ENCODE peak calls at places on chromosome 3, in nine cellular contexts. R, N, O, Y, P, I, Z, W and C are unnamed samples.

GRCh38 chr3:177657243-177657642 is 460.0 kb upstream of the TBL1XR1 start:
- DNase-seq in N (no peak), I (no peak), Y (no peak), R (no peak), P (no peak), W (no peak), Z (no peak), O (no peak), C (no peak)

GRCh38 chr3:44501971-44502370 is 24.5 kb upstream of the ZNF445 start:
- DNase-seq in Z (no peak), P (no peak), R (no peak), W (no peak), N (no peak), I (no peak), Y (no peak), O (no peak), C (no peak)

GRCh38 chr3:133821767-133822638 is 16.4 kb downstream of the SRPRB start:
- DNase-seq in O (no peak), N (peak), Z (no peak), I (no peak), R (no peak), Y (peak), P (peak), W (no peak), C (peak)

GRCh38 chr3:85691196-85691595 is 732.4 kb downstream of the CADM2 start:
- DNase-seq in R (no peak), Y (no peak), P (no peak), N (no peak), I (no peak), Z (no peak), W (no peak), O (no peak), C (no peak)

GRCh38 chr3:19256313-19256712 is 108.0 kb downstream of the KCNH8 start:
- DNase-seq in P (no peak), Y (no peak), O (no peak), W (no peak), Z (no peak), N (no peak), R (no peak), I (no peak), C (peak)

GRCh38 chr3:78004578-78004977 is 964.7 kb downstream of the ROBO2 start:
- DNase-seq in Z (no peak), N (no peak), P (no peak), I (no peak), W (no peak), Y (no peak), R (no peak), O (no peak), C (no peak)

GRCh38 chr3:72185549-72186484 is 400.9 kb upstream of the PROK2 start:
- DNase-seq in O (peak), I (no peak), W (peak), P (peak), Y (no peak), N (no peak), Z (no peak), R (no peak), C (no peak)

GRCh38 chr3:170766823-170767575 is 103.0 kb downstream of the RPL22L1 start:
- DNase-seq in Z (no peak), I (no peak), Y (no peak), N (no peak), P (no peak), W (peak), R (no peak), O (no peak), C (no peak)

GRCh38 chr3:127629462-127630403 is 748 bp downstream of the PODXL2 start:
- DNase-seq in O (no peak), Y (peak), R (peak), Z (no peak), I (no peak), N (no peak), P (no peak), W (peak), C (no peak)

GRCh38 chr3:72916249-72916648 is 28.4 kb downstream of the GXYLT2 start:
- DNase-seq in R (no peak), W (no peak), P (no peak), Y (no peak), I (no peak), Z (no peak), O (no peak), N (no peak), C (no peak)

GRCh38 chr3:69385723-69386483 is at the start of gene FRMD4B:
- DNase-seq in Z (peak), W (no peak), N (peak), O (no peak), P (no peak), Y (peak), I (no peak), R (no peak), C (peak)

GRCh38 chr3:104908761-104909160 is 457.9 kb upstream of the ALCAM start:
- DNase-seq in N (no peak), I (no peak), O (no peak), Z (no peak), P (no peak), R (no peak), Y (no peak), W (no peak), C (no peak)

GRCh38 chr3:31848163-31848848 is 132.8 kb downstream of the OSBPL10 start:
- DNase-seq in O (no peak), N (no peak), Z (no peak), W (no peak), I (no peak), Y (no peak), R (no peak), P (no peak), C (no peak)

GRCh38 chr3:47685037-47685436 is 96.7 kb downstream of the SMARCC1 start:
- DNase-seq in P (no peak), I (no peak), W (no peak), O (no peak), R (no peak), N (no peak), Z (no peak), Y (no peak), C (no peak)

GRCh38 chr3:57917611-57918010 is 90.6 kb upstream of the FLNB start:
- DNase-seq in P (no peak), N (no peak), W (no peak), O (no peak), Y (no peak), R (no peak), I (no peak), Z (no peak), C (no peak)

GRCh38 chr3:183267140-183267539 is 14.1 kb downstream of the B3GNT5 start:
- DNase-seq in O (no peak), Z (no peak), P (no peak), R (no peak), I (no peak), W (no peak), Y (no peak), N (no peak), C (no peak)

GRCh38 chr3:14252321-14253021 is 73.9 kb downstream of the LSM3 start:
- DNase-seq in I (no peak), Z (no peak), Y (no peak), W (no peak), R (no peak), O (no peak), N (no peak), P (no peak), C (no peak)

GRCh38 chr3:142115927-142116668 is 33.2 kb downstream of the TFDP2 start:
- DNase-seq in P (no peak), N (no peak), W (peak), Z (no peak), R (no peak), Y (no peak), O (no peak), I (no peak), C (no peak)

GRCh38 chr3:141782386-141782932 is 19.3 kb downstream of the GRK7 start:
- DNase-seq in O (no peak), Z (no peak), R (no peak), P (no peak), Y (no peak), W (no peak), N (no peak), I (no peak), C (no peak)

GRCh38 chr3:80734955-80735354 is 967.2 kb upstream of the ROBO1 start:
- DNase-seq in O (no peak), W (no peak), I (no peak), R (no peak), Z (no peak), P (no peak), Y (no peak), N (no peak), C (no peak)

GRCh38 chr3:133540896-133541674 is 32.4 kb upstream of the CDV3 start:
- DNase-seq in Y (no peak), O (no peak), W (peak), N (no peak), Z (no peak), P (peak), R (no peak), I (no peak), C (no peak)

GRCh38 chr3:119695480-119695879 is 7.3 kb upstream of the CFAP91 start:
- DNase-seq in N (no peak), Y (no peak), O (no peak), W (peak), R (no peak), I (no peak), Z (no peak), P (no peak), C (no peak)

GRCh38 chr3:10992017-10992945 is at the start of gene SLC6A1:
- DNase-seq in R (no peak), I (no peak), P (no peak), W (no peak), O (no peak), Y (peak), N (peak), Z (no peak), C (peak)

GRCh38 chr3:48404440-48405342 is 25.2 kb downstream of the PLXNB1 start:
- DNase-seq in W (no peak), R (no peak), N (peak), I (no peak), Z (peak), P (no peak), O (no peak), Y (no peak), C (peak)

GRCh38 chr3:57077630-57078365 is 17.3 kb downstream of the SPATA12 start:
- DNase-seq in Y (no peak), R (no peak), N (no peak), P (no peak), Z (no peak), W (no peak), I (no peak), O (no peak), C (no peak)

GRCh38 chr3:88188436-88188835 is 38.7 kb downstream of the C3orf38 start:
- DNase-seq in I (no peak), N (no peak), W (no peak), Y (peak), P (no peak), R (no peak), Z (no peak), O (no peak), C (no peak)